ENCODE peak calls at places on chromosomes 4 and X, in four cellular contexts. I is dorsolateral prefrontal cortex, W is left lung, Z is BJ. O is an unnamed sample.

GRCh38 chr4:92381640-92382039 is 77.9 kb downstream of the GRID2 start:
- DNase-seq in I (no peak), W (no peak), Z (no peak), O (no peak)

GRCh38 chr4:144862221-144862620 is 216.3 kb downstream of the HHIP start:
- DNase-seq in I (no peak), W (no peak), Z (no peak), O (no peak)

GRCh38 chr4:106369456-106370060 is 980 bp upstream of the GIMD1 start:
- DNase-seq in I (no peak), W (no peak), Z (peak; percentile 31), O (peak; percentile 66)

GRCh38 chr4:188016754-188017153 is 21.2 kb downstream of the ZFP42 start:
- DNase-seq in I (no peak), W (no peak), Z (no peak), O (no peak)

GRCh38 chrX:43386872-43387271 is 269.2 kb upstream of the MAOA start:
- DNase-seq in I (no peak), W (no peak), Z (no peak), O (no peak)

GRCh38 chr4:41050116-41050515 is 164.2 kb downstream of the APBB2 start:
- DNase-seq in I (no peak), W (no peak), Z (no peak), O (no peak)

GRCh38 chr4:1628892-1629703 is 55.0 kb downstream of the FAM53A start:
- DNase-seq in I (peak; percentile 61), W (peak; percentile 92), Z (no peak), O (no peak)

GRCh38 chrX:152904151-152905080 is 6.5 kb downstream of the ZNF185 start:
- DNase-seq in I (no peak), W (no peak), Z (no peak), O (peak; percentile 11)

GRCh38 chrX:150508018-150508417 is 60.4 kb upstream of the MTM1 start:
- DNase-seq in I (no peak), W (no peak), Z (no peak), O (no peak)

GRCh38 chrX:71515039-71515398 is 17.9 kb upstream of the OGT start:
- DNase-seq in I (no peak), W (no peak), Z (no peak), O (no peak)

GRCh38 chrX:20032201-20032600 is 41.3 kb upstream of the BCLAF3 start:
- DNase-seq in I (no peak), W (no peak), Z (no peak), O (no peak)

GRCh38 chr4:52203351-52203750 is 152.2 kb downstream of the SPATA18 start:
- DNase-seq in I (no peak), W (no peak), Z (no peak), O (no peak)

GRCh38 chrX:73903941-73904340 is 340.9 kb downstream of the CHIC1 start:
- DNase-seq in I (no peak), W (no peak), Z (no peak), O (no peak)

GRCh38 chr4:55468724-55469123 is 73.0 kb downstream of the TMEM165 start:
- DNase-seq in I (no peak), W (no peak), Z (no peak), O (no peak)

GRCh38 chr4:182827981-182828677 is 89.1 kb downstream of the DCTD start:
- DNase-seq in I (no peak), W (no peak), Z (no peak), O (no peak)

GRCh38 chr4:123643691-123644090 is 247.1 kb downstream of the SPRY1 start:
- DNase-seq in I (no peak), W (no peak), Z (no peak), O (no peak)

GRCh38 chrX:39936886-39937770 is 160.6 kb downstream of the BCOR start:
- DNase-seq in I (no peak), W (no peak), Z (no peak), O (no peak)

GRCh38 chr4:48801739-48802138 is 21.7 kb upstream of the FRYL start:
- DNase-seq in I (no peak), W (no peak), Z (no peak), O (no peak)

GRCh38 chr4:89954906-89955305 is 60.3 kb downstream of the MMRN1 start:
- DNase-seq in I (no peak), W (no peak), Z (no peak), O (no peak)

GRCh38 chrX:21940356-21940829 is at the start of gene SMS:
- DNase-seq in I (peak; percentile 70), W (peak; percentile 92), Z (no peak), O (peak; percentile 34)

GRCh38 chr4:110669663-110670062 is 46.8 kb upstream of the PITX2 start:
- DNase-seq in I (no peak), W (no peak), Z (no peak), O (no peak)

GRCh38 chr4:161919442-161920220 is 244.2 kb downstream of the FSTL5 start:
- DNase-seq in I (no peak), W (no peak), Z (no peak), O (no peak)

GRCh38 chr4:101306225-101306624 is 41.1 kb downstream of the PPP3CA start:
- DNase-seq in I (no peak), W (no peak), Z (no peak), O (no peak)

GRCh38 chrX:10045327-10046000 is 78.3 kb downstream of the CLDN34 start:
- DNase-seq in I (no peak), W (no peak), Z (no peak), O (no peak)

GRCh38 chr4:128158894-128159293 is 97.8 kb downstream of the LARP1B start:
- DNase-seq in I (no peak), W (no peak), Z (no peak), O (no peak)
- TF ChIP-seq CTCF in I (no peak), W (no peak), Z (no peak), O (no peak)

GRCh38 chr4:98672583-98673281 is 14.3 kb upstream of the TSPAN5 start:
- DNase-seq in I (no peak), W (no peak), Z (no peak), O (no peak)
- TF ChIP-seq CTCF in I (no peak), W (no peak), Z (no peak), O (no peak)

GRCh38 chrX:106964290-106964689 is 35.7 kb downstream of the MORC4 start:
- DNase-seq in I (no peak), W (no peak), Z (no peak), O (no peak)

GRCh38 chrX:106957856-106958255 is 37.7 kb downstream of the CLDN2 start:
- DNase-seq in I (no peak), W (no peak), Z (no peak), O (no peak)

GRCh38 chrX:106963111-106963510 is 36.9 kb downstream of the MORC4 start:
- DNase-seq in I (no peak), W (no peak), Z (no peak), O (no peak)

GRCh38 chrX:106955004-106955772 is 35.0 kb downstream of the CLDN2 start:
- DNase-seq in I (no peak), W (no peak), Z (peak; percentile 23), O (no peak)

DNA sequence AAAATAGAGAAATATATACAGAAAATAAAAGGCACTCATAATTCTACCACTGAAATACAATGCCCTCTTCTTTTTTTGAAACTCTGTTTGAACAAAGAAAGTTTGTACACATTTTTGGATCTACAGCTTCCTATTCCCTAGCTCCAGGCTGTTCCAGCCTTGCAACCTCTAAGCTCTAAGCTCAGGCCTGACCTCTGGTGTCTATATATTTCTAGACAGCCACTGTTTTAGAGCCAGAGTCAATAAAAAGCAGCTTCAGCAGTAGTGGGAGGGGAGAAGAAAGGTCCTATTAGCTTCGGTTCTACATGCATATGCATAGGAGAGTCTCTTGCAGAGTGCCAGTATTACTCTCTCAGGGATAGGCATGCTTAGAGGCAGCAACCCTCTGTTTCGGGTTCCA is 39.7 kb downstream of the CLDN2 start:
- DNase-seq in I (no peak), W (no peak), Z (no peak), O (no peak)
- TF ChIP-seq CTCF in I (no peak), W (no peak), Z (peak; percentile 30), O (peak; percentile 22)

GRCh38 chrX:78708171-78708570 is 39.3 kb upstream of the LPAR4 start:
- DNase-seq in I (no peak), W (no peak), Z (no peak), O (no peak)
- TF ChIP-seq CTCF in I (no peak), W (no peak), Z (peak; percentile 69), O (peak; percentile 52)

DNA sequence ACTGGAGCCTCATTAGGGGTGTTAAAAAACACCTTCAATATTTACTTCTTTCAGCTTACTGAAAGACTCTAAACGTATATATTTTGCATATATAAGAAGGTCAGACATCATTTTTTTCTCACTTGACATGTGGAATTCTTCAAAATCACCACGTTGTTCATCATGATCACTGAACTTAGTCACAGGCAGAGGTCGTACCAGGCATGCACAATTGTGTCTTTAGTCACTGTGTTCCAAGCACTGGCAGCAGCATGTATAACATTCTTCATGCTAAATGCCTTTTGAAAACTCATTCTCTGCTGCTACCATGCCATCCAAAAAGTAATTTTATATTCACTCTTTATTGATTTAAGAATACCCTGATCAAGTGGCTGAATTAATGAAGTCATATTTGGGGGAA is 229.3 kb upstream of the ARSJ start:
- DNase-seq in I (no peak), W (no peak), Z (no peak), O (peak; percentile 0)
- TF ChIP-seq CTCF in I (no peak), W (no peak), Z (no peak), O (peak; percentile 11)

GRCh38 chr4:155665054-155665453 is 1.6 kb upstream of the GUCY1A1 start:
- DNase-seq in I (no peak), W (no peak), Z (no peak), O (no peak)

GRCh38 chr4:155672342-155672741 is 5.7 kb downstream of the GUCY1A1 start:
- DNase-seq in I (no peak), W (no peak), Z (no peak), O (no peak)

GRCh38 chr4:155667538-155668511 is 1.2 kb downstream of the GUCY1A1 start:
- DNase-seq in I (peak; percentile 53), W (peak; percentile 86), Z (no peak), O (no peak)

DNA sequence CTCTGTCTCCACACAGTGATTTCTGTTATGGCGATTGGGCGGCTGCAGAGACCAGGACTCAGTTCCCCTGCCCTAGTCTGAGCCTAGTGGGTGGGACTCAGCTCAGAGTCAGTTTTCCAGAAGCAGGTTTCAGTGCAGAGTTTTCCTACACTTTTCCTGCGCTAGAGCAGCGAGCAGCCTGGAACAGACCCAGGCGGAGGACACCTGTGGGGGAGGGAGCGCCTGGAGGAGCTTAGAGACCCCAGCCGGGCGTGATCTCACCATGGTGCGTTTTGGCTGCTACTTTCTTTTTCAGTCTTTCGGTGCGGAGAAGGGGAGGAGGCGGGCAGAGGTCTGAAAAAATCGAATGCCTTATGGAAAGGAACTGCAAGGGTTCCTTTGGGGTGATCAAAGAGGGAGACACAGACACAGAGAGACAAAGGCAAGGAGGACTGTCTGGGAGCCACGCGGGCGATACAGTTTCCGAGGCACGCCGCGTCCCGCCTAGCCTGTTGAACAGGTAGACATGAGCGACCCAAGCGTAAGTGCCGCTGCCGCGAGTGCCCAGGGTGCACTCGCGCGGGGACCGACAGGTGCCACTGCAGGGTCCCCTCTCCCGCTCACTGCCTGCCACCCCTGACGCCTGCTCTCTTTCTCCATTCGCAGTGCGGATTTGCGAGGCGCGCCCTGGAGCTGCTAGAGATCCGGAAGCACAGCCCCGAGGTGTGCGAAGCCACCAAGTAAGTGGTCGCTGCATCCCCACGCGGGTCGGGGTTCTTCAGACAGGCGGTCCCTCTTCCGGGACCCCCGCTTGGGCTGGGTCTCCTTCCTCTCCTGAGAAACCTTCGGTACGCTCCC is at the start of gene GUCY1A1:
- DNase-seq in I (peak; percentile 54), W (peak; percentile 85), Z (no peak), O (no peak)
- TF ChIP-seq CTCF in I (no peak), W (no peak), Z (no peak), O (no peak)

GRCh38 chr4:73964862-73965611 is 16.8 kb downstream of the PF4 start:
- DNase-seq in I (no peak), W (no peak), Z (no peak), O (no peak)
- TF ChIP-seq CTCF in I (no peak), W (no peak), Z (peak; percentile 35), O (peak; percentile 17)

O was measured in AG09319.